ENCODE peak calls at places on chromosomes 4 and X, in ten cellular contexts. One of them, this sample, is unnamed.

GRCh38 chrX:22196151-22196550 is 76.6 kb upstream of the CBLL2 start:
- DNase-seq in heart left ventricle: no peak
- DNase-seq in astrocyte of the spinal cord: no peak
- DNase-seq in upper lobe of left lung: no peak
- DNase-seq in cardiac fibroblast: no peak
- DNase-seq in fibroblast of pulmonary artery: no peak
- DNase-seq in CD8-positive, alpha-beta T cell: no peak
- DNase-seq in psoas muscle: no peak
- DNase-seq in body of pancreas: no peak
- DNase-seq in epithelial cell of esophagus: no peak
- DNase-seq in this sample: no peak

GRCh38 chrX:97229318-97229717 is 345.6 kb downstream of the RPA4 start:
- DNase-seq in CD8-positive, alpha-beta T cell: no peak
- DNase-seq in fibroblast of pulmonary artery: no peak
- DNase-seq in cardiac fibroblast: no peak
- DNase-seq in body of pancreas: no peak
- DNase-seq in psoas muscle: no peak
- DNase-seq in upper lobe of left lung: no peak
- DNase-seq in astrocyte of the spinal cord: no peak
- DNase-seq in heart left ventricle: no peak
- DNase-seq in epithelial cell of esophagus: no peak
- DNase-seq in this sample: no peak

GRCh38 chr4:24689212-24689611 is 104.9 kb upstream of the DHX15 start:
- DNase-seq in cardiac fibroblast: no peak
- DNase-seq in heart left ventricle: no peak
- DNase-seq in fibroblast of pulmonary artery: no peak
- DNase-seq in astrocyte of the spinal cord: no peak
- DNase-seq in psoas muscle: no peak
- DNase-seq in body of pancreas: no peak
- DNase-seq in epithelial cell of esophagus: no peak
- DNase-seq in CD8-positive, alpha-beta T cell: no peak
- DNase-seq in upper lobe of left lung: no peak
- DNase-seq in this sample: no peak

GRCh38 chr4:126221717-126222116 is 907.0 kb downstream of the FAT4 start:
- DNase-seq in fibroblast of pulmonary artery: no peak
- DNase-seq in heart left ventricle: no peak
- DNase-seq in psoas muscle: no peak
- DNase-seq in CD8-positive, alpha-beta T cell: no peak
- DNase-seq in upper lobe of left lung: no peak
- DNase-seq in epithelial cell of esophagus: no peak
- DNase-seq in cardiac fibroblast: no peak
- DNase-seq in body of pancreas: no peak
- DNase-seq in astrocyte of the spinal cord: no peak
- DNase-seq in this sample: no peak

GRCh38 chrX:118644378-118644777 is 83.0 kb upstream of the IL13RA1 start:
- DNase-seq in cardiac fibroblast: peak
- DNase-seq in epithelial cell of esophagus: peak
- DNase-seq in upper lobe of left lung: no peak
- DNase-seq in fibroblast of pulmonary artery: peak
- DNase-seq in psoas muscle: no peak
- DNase-seq in astrocyte of the spinal cord: peak
- DNase-seq in CD8-positive, alpha-beta T cell: no peak
- DNase-seq in heart left ventricle: no peak
- DNase-seq in body of pancreas: no peak
- DNase-seq in this sample: no peak

GRCh38 chr4:159856451-159856850 is 753.6 kb downstream of the RAPGEF2 start:
- DNase-seq in CD8-positive, alpha-beta T cell: no peak
- DNase-seq in heart left ventricle: no peak
- DNase-seq in fibroblast of pulmonary artery: no peak
- DNase-seq in cardiac fibroblast: no peak
- DNase-seq in astrocyte of the spinal cord: no peak
- DNase-seq in body of pancreas: no peak
- DNase-seq in epithelial cell of esophagus: no peak
- DNase-seq in psoas muscle: no peak
- DNase-seq in upper lobe of left lung: no peak
- DNase-seq in this sample: no peak

GRCh38 chr4:174403177-174403543 is 119.1 kb downstream of the HPGD start:
- DNase-seq in astrocyte of the spinal cord: no peak
- DNase-seq in epithelial cell of esophagus: no peak
- DNase-seq in fibroblast of pulmonary artery: no peak
- DNase-seq in body of pancreas: no peak
- DNase-seq in upper lobe of left lung: no peak
- DNase-seq in CD8-positive, alpha-beta T cell: no peak
- DNase-seq in cardiac fibroblast: no peak
- DNase-seq in heart left ventricle: no peak
- DNase-seq in psoas muscle: no peak
- DNase-seq in this sample: no peak

GRCh38 chr4:78040431-78040830 is 16.7 kb upstream of the FRAS1 start:
- DNase-seq in CD8-positive, alpha-beta T cell: no peak
- DNase-seq in body of pancreas: no peak
- DNase-seq in psoas muscle: no peak
- DNase-seq in astrocyte of the spinal cord: no peak
- DNase-seq in cardiac fibroblast: peak
- DNase-seq in heart left ventricle: no peak
- DNase-seq in upper lobe of left lung: no peak
- DNase-seq in epithelial cell of esophagus: peak
- DNase-seq in fibroblast of pulmonary artery: peak
- DNase-seq in this sample: no peak

GRCh38 chr4:170374770-170375169 is 285.0 kb upstream of the AADAT start:
- DNase-seq in CD8-positive, alpha-beta T cell: no peak
- DNase-seq in psoas muscle: no peak
- DNase-seq in astrocyte of the spinal cord: no peak
- DNase-seq in cardiac fibroblast: no peak
- DNase-seq in epithelial cell of esophagus: peak
- DNase-seq in heart left ventricle: no peak
- DNase-seq in upper lobe of left lung: no peak
- DNase-seq in fibroblast of pulmonary artery: peak
- DNase-seq in body of pancreas: no peak
- DNase-seq in this sample: peak
- TF ChIP-seq CTCF in CD8-positive, alpha-beta T cell: no peak
- TF ChIP-seq CTCF in psoas muscle: peak
- TF ChIP-seq CTCF in astrocyte of the spinal cord: peak
- TF ChIP-seq CTCF in cardiac fibroblast: peak
- TF ChIP-seq CTCF in epithelial cell of esophagus: peak
- TF ChIP-seq CTCF in heart left ventricle: no peak
- TF ChIP-seq CTCF in upper lobe of left lung: peak
- TF ChIP-seq CTCF in fibroblast of pulmonary artery: peak
- TF ChIP-seq CTCF in body of pancreas: peak
- TF ChIP-seq CTCF in this sample: peak

DNA sequence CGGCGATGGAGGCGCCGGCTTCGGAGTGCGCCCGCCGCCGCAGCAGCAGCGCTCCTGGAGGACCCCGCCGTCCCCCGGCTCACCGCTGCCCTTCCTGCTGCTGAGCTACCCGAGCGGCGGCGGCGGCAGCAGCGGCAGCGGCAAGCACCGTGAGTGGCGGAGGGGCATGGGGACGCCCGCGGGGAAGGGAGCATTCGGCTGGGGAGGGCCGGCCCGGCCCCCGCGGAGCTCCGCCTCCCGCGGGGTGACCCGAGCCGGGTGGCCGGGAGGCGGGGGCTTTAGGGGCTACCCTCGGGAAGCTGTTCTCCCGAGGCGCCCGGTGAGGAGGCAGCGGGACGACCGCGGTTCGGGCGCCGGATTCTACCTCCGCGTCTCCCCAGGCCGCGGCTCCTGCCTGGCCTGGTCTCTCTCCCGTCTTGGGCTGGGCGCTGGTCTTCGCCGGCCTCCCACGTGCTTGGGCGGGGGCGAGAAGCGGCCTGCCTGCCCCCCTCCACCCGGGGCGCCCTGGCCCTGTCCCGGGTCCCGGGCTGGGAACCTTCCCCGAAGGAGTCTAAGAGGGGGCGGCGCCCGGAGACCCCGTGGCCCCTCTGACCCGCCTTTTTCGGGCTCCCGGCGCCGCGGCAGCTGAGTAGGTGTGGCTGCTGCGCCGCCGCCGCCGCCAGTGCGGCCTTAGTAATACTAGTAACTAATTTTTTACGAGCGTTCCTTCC is 16.5 kb upstream of the RUFY3 start:
- DNase-seq in fibroblast of pulmonary artery: peak
- DNase-seq in astrocyte of the spinal cord: peak
- DNase-seq in CD8-positive, alpha-beta T cell: peak
- DNase-seq in epithelial cell of esophagus: peak
- DNase-seq in psoas muscle: peak
- DNase-seq in heart left ventricle: peak
- DNase-seq in upper lobe of left lung: peak
- DNase-seq in cardiac fibroblast: peak
- DNase-seq in body of pancreas: peak
- DNase-seq in this sample: peak
- TF ChIP-seq CTCF in fibroblast of pulmonary artery: no peak
- TF ChIP-seq CTCF in astrocyte of the spinal cord: no peak
- TF ChIP-seq CTCF in CD8-positive, alpha-beta T cell: no peak
- TF ChIP-seq CTCF in epithelial cell of esophagus: no peak
- TF ChIP-seq CTCF in psoas muscle: no peak
- TF ChIP-seq CTCF in heart left ventricle: no peak
- TF ChIP-seq CTCF in upper lobe of left lung: no peak
- TF ChIP-seq CTCF in cardiac fibroblast: no peak
- TF ChIP-seq CTCF in body of pancreas: no peak
- TF ChIP-seq CTCF in this sample: peak

GRCh38 chr4:108205859-108206258 is 37.1 kb upstream of the LEF1 start:
- DNase-seq in cardiac fibroblast: no peak
- DNase-seq in upper lobe of left lung: no peak
- DNase-seq in body of pancreas: no peak
- DNase-seq in fibroblast of pulmonary artery: no peak
- DNase-seq in CD8-positive, alpha-beta T cell: no peak
- DNase-seq in psoas muscle: no peak
- DNase-seq in heart left ventricle: no peak
- DNase-seq in astrocyte of the spinal cord: no peak
- DNase-seq in epithelial cell of esophagus: no peak
- DNase-seq in this sample: no peak

GRCh38 chr4:108204518-108204917 is 35.8 kb upstream of the LEF1 start:
- DNase-seq in cardiac fibroblast: no peak
- DNase-seq in upper lobe of left lung: no peak
- DNase-seq in epithelial cell of esophagus: no peak
- DNase-seq in astrocyte of the spinal cord: peak
- DNase-seq in body of pancreas: no peak
- DNase-seq in psoas muscle: no peak
- DNase-seq in CD8-positive, alpha-beta T cell: no peak
- DNase-seq in fibroblast of pulmonary artery: no peak
- DNase-seq in heart left ventricle: no peak
- DNase-seq in this sample: no peak

GRCh38 chr4:108199881-108200280 is 31.1 kb upstream of the LEF1 start:
- DNase-seq in astrocyte of the spinal cord: no peak
- DNase-seq in upper lobe of left lung: no peak
- DNase-seq in epithelial cell of esophagus: no peak
- DNase-seq in psoas muscle: no peak
- DNase-seq in heart left ventricle: no peak
- DNase-seq in CD8-positive, alpha-beta T cell: no peak
- DNase-seq in cardiac fibroblast: no peak
- DNase-seq in fibroblast of pulmonary artery: no peak
- DNase-seq in body of pancreas: no peak
- DNase-seq in this sample: no peak

GRCh38 chr4:108201774-108202173 is 33.0 kb upstream of the LEF1 start:
- DNase-seq in heart left ventricle: no peak
- DNase-seq in upper lobe of left lung: no peak
- DNase-seq in fibroblast of pulmonary artery: no peak
- DNase-seq in cardiac fibroblast: no peak
- DNase-seq in epithelial cell of esophagus: no peak
- DNase-seq in psoas muscle: no peak
- DNase-seq in body of pancreas: no peak
- DNase-seq in CD8-positive, alpha-beta T cell: no peak
- DNase-seq in astrocyte of the spinal cord: no peak
- DNase-seq in this sample: no peak

DNA sequence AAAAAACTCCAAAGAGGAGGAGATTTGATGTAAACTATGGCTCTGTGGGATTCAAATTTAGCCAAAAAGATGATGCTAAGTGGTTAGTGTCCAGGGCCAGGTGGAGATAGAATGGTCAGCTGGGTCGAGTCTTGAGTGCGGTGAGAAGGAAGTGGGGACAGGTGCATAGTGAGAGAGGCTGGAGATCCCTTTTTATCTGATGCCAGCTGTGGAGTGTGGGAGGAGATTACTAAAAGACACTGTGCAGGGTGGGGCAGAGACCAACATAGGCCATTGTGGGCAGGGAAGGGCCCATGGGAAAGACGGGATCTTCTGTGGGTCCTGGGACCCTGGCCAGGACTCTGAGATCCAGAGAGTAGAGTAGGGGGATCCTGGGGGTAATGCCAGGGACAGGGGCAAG is 34.6 kb upstream of the LEF1 start:
- DNase-seq in upper lobe of left lung: no peak
- DNase-seq in CD8-positive, alpha-beta T cell: no peak
- DNase-seq in fibroblast of pulmonary artery: no peak
- DNase-seq in epithelial cell of esophagus: no peak
- DNase-seq in cardiac fibroblast: no peak
- DNase-seq in heart left ventricle: no peak
- DNase-seq in body of pancreas: no peak
- DNase-seq in astrocyte of the spinal cord: no peak
- DNase-seq in psoas muscle: no peak
- DNase-seq in this sample: no peak
- TF ChIP-seq CTCF in upper lobe of left lung: no peak
- TF ChIP-seq CTCF in CD8-positive, alpha-beta T cell: no peak
- TF ChIP-seq CTCF in fibroblast of pulmonary artery: no peak
- TF ChIP-seq CTCF in epithelial cell of esophagus: no peak
- TF ChIP-seq CTCF in cardiac fibroblast: no peak
- TF ChIP-seq CTCF in heart left ventricle: no peak
- TF ChIP-seq CTCF in body of pancreas: no peak
- TF ChIP-seq CTCF in astrocyte of the spinal cord: no peak
- TF ChIP-seq CTCF in psoas muscle: no peak
- TF ChIP-seq CTCF in this sample: no peak

DNA sequence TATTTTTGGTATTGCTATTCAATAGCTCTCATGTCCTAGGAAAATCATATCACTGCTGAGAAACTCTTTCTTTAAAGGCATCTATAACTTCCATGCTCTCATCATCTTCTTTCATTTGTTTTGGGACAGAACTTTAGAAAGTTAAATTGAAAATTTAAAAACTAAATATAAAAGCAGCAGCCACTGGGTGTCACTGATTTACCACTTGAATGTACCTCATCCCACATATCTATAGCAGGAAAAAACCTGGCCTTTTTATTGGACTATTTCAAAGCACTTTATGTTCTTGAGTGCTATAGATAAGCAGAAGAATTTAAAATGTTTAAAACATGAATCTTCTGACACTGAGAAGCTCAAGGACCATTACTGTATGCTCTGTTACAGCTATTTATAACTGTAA is 165.3 kb upstream of the TTC29 start:
- DNase-seq in upper lobe of left lung: no peak
- DNase-seq in astrocyte of the spinal cord: peak
- DNase-seq in fibroblast of pulmonary artery: peak
- DNase-seq in heart left ventricle: no peak
- DNase-seq in CD8-positive, alpha-beta T cell: no peak
- DNase-seq in epithelial cell of esophagus: peak
- DNase-seq in body of pancreas: no peak
- DNase-seq in psoas muscle: no peak
- DNase-seq in cardiac fibroblast: peak
- DNase-seq in this sample: no peak
- TF ChIP-seq CTCF in upper lobe of left lung: no peak
- TF ChIP-seq CTCF in astrocyte of the spinal cord: no peak
- TF ChIP-seq CTCF in fibroblast of pulmonary artery: peak
- TF ChIP-seq CTCF in heart left ventricle: peak
- TF ChIP-seq CTCF in CD8-positive, alpha-beta T cell: no peak
- TF ChIP-seq CTCF in epithelial cell of esophagus: peak
- TF ChIP-seq CTCF in body of pancreas: no peak
- TF ChIP-seq CTCF in psoas muscle: peak
- TF ChIP-seq CTCF in cardiac fibroblast: no peak
- TF ChIP-seq CTCF in this sample: no peak